ENCODE peak calls at places on chromosome 10, in seven cellular contexts. One of them, this sample, is unnamed.

GRCh38 chr10:77062381-77062780 is 575.2 kb downstream of the KCNMA1 start:
- DNase-seq in fibroblast of lung: no peak
- DNase-seq in HS-5: no peak
- DNase-seq in H7: no peak
- DNase-seq in stimulated activated CD4-positive, alpha-beta T cell treated with anti-CD3 and anti-CD28 coated beads, Interleukin-1b, Interleukin-23, amount 100 ng/mL, for 1 hour: no peak
- DNase-seq in IMR-90: no peak
- DNase-seq in activated CD4-positive, alpha-beta T cell treated with anti-CD3 and anti-CD28 coated beads for 48 hours: no peak
- DNase-seq in this sample: no peak

GRCh38 chr10:33871557-33871956 is 537.1 kb upstream of the NRP1 start:
- DNase-seq in H7: no peak
- DNase-seq in stimulated activated CD4-positive, alpha-beta T cell treated with anti-CD3 and anti-CD28 coated beads, Interleukin-1b, Interleukin-23, amount 100 ng/mL, for 1 hour: no peak
- DNase-seq in IMR-90: no peak
- DNase-seq in HS-5: no peak
- DNase-seq in fibroblast of lung: no peak
- DNase-seq in activated CD4-positive, alpha-beta T cell treated with anti-CD3 and anti-CD28 coated beads for 48 hours: no peak
- DNase-seq in this sample: no peak

GRCh38 chr10:17225823-17226222 is 2.2 kb upstream of the VIM start:
- DNase-seq in fibroblast of lung: no peak
- DNase-seq in IMR-90: no peak
- DNase-seq in stimulated activated CD4-positive, alpha-beta T cell treated with anti-CD3 and anti-CD28 coated beads, Interleukin-1b, Interleukin-23, amount 100 ng/mL, for 1 hour: no peak
- DNase-seq in activated CD4-positive, alpha-beta T cell treated with anti-CD3 and anti-CD28 coated beads for 48 hours: no peak
- DNase-seq in H7: no peak
- DNase-seq in HS-5: no peak
- DNase-seq in this sample: no peak

GRCh38 chr10:68759967-68760366 is 38.9 kb downstream of the CCAR1 start:
- DNase-seq in HS-5: no peak
- DNase-seq in IMR-90: no peak
- DNase-seq in H7: no peak
- DNase-seq in activated CD4-positive, alpha-beta T cell treated with anti-CD3 and anti-CD28 coated beads for 48 hours: no peak
- DNase-seq in fibroblast of lung: no peak
- DNase-seq in stimulated activated CD4-positive, alpha-beta T cell treated with anti-CD3 and anti-CD28 coated beads, Interleukin-1b, Interleukin-23, amount 100 ng/mL, for 1 hour: no peak
- DNase-seq in this sample: no peak

GRCh38 chr10:89702121-89702480 is 711 bp downstream of the KIF20B start:
- DNase-seq in fibroblast of lung: peak; percentile 3
- DNase-seq in stimulated activated CD4-positive, alpha-beta T cell treated with anti-CD3 and anti-CD28 coated beads, Interleukin-1b, Interleukin-23, amount 100 ng/mL, for 1 hour: no peak
- DNase-seq in IMR-90: peak; percentile 5
- DNase-seq in H7: no peak
- DNase-seq in activated CD4-positive, alpha-beta T cell treated with anti-CD3 and anti-CD28 coated beads for 48 hours: peak; percentile 35
- DNase-seq in HS-5: no peak
- DNase-seq in this sample: no peak

GRCh38 chr10:21525367-21526183 is at the start of gene SKIDA1:
- DNase-seq in H7: peak; percentile 93
- DNase-seq in activated CD4-positive, alpha-beta T cell treated with anti-CD3 and anti-CD28 coated beads for 48 hours: peak; percentile 77
- DNase-seq in HS-5: no peak
- DNase-seq in IMR-90: peak; percentile 86
- DNase-seq in fibroblast of lung: peak; percentile 96
- DNase-seq in stimulated activated CD4-positive, alpha-beta T cell treated with anti-CD3 and anti-CD28 coated beads, Interleukin-1b, Interleukin-23, amount 100 ng/mL, for 1 hour: no peak
- DNase-seq in this sample: peak; percentile 28

GRCh38 chr10:60958892-60959601 is 15.1 kb upstream of the RHOBTB1 start:
- DNase-seq in H7: no peak
- DNase-seq in HS-5: no peak
- DNase-seq in stimulated activated CD4-positive, alpha-beta T cell treated with anti-CD3 and anti-CD28 coated beads, Interleukin-1b, Interleukin-23, amount 100 ng/mL, for 1 hour: no peak
- DNase-seq in activated CD4-positive, alpha-beta T cell treated with anti-CD3 and anti-CD28 coated beads for 48 hours: no peak
- DNase-seq in IMR-90: peak; percentile 57
- DNase-seq in fibroblast of lung: peak; percentile 71
- DNase-seq in this sample: no peak

GRCh38 chr10:130714700-130715467 is 578.7 kb downstream of the GLRX3 start:
- DNase-seq in H7: no peak
- DNase-seq in fibroblast of lung: no peak
- DNase-seq in IMR-90: no peak
- DNase-seq in activated CD4-positive, alpha-beta T cell treated with anti-CD3 and anti-CD28 coated beads for 48 hours: no peak
- DNase-seq in stimulated activated CD4-positive, alpha-beta T cell treated with anti-CD3 and anti-CD28 coated beads, Interleukin-1b, Interleukin-23, amount 100 ng/mL, for 1 hour: no peak
- DNase-seq in HS-5: no peak
- DNase-seq in this sample: no peak

GRCh38 chr10:46547331-46547880 is 9.1 kb downstream of the GPRIN2 start:
- DNase-seq in fibroblast of lung: no peak
- DNase-seq in stimulated activated CD4-positive, alpha-beta T cell treated with anti-CD3 and anti-CD28 coated beads, Interleukin-1b, Interleukin-23, amount 100 ng/mL, for 1 hour: no peak
- DNase-seq in IMR-90: no peak
- DNase-seq in H7: no peak
- DNase-seq in HS-5: no peak
- DNase-seq in activated CD4-positive, alpha-beta T cell treated with anti-CD3 and anti-CD28 coated beads for 48 hours: peak; percentile 1
- DNase-seq in this sample: no peak

GRCh38 chr10:117002206-117002605 is 2.8 kb downstream of the SHTN1 start:
- DNase-seq in activated CD4-positive, alpha-beta T cell treated with anti-CD3 and anti-CD28 coated beads for 48 hours: no peak
- DNase-seq in HS-5: no peak
- DNase-seq in stimulated activated CD4-positive, alpha-beta T cell treated with anti-CD3 and anti-CD28 coated beads, Interleukin-1b, Interleukin-23, amount 100 ng/mL, for 1 hour: no peak
- DNase-seq in H7: no peak
- DNase-seq in IMR-90: no peak
- DNase-seq in fibroblast of lung: no peak
- DNase-seq in this sample: no peak

GRCh38 chr10:42640610-42641229 is 2.4 kb upstream of the ZNF33B start:
- DNase-seq in stimulated activated CD4-positive, alpha-beta T cell treated with anti-CD3 and anti-CD28 coated beads, Interleukin-1b, Interleukin-23, amount 100 ng/mL, for 1 hour: no peak
- DNase-seq in H7: no peak
- DNase-seq in IMR-90: no peak
- DNase-seq in HS-5: no peak
- DNase-seq in activated CD4-positive, alpha-beta T cell treated with anti-CD3 and anti-CD28 coated beads for 48 hours: no peak
- DNase-seq in fibroblast of lung: no peak
- DNase-seq in this sample: no peak

GRCh38 chr10:77849039-77849664 is 77.4 kb downstream of the DLG5 start:
- DNase-seq in activated CD4-positive, alpha-beta T cell treated with anti-CD3 and anti-CD28 coated beads for 48 hours: no peak
- DNase-seq in H7: peak; percentile 63
- DNase-seq in HS-5: no peak
- DNase-seq in fibroblast of lung: no peak
- DNase-seq in stimulated activated CD4-positive, alpha-beta T cell treated with anti-CD3 and anti-CD28 coated beads, Interleukin-1b, Interleukin-23, amount 100 ng/mL, for 1 hour: no peak
- DNase-seq in IMR-90: no peak
- DNase-seq in this sample: no peak

This sample was measured in thoracic aorta.